ENCODE peak calls at places on chromosomes 3 and 15, in ten cellular contexts. S is pancreas, Q is IMR-90, F is AG04450, W is heart left ventricle, A is suprapubic skin, J is astrocyte, G is uterus, T is stomach, P is thoracic aorta. L is an unnamed sample.

GRCh38 chr15:57158589-57158988 is 217.7 kb upstream of the CGNL1 start:
- DNase-seq in Q (peak; percentile 48), W (peak; percentile 36), J (peak; percentile 52), G (no peak), S (no peak), T (no peak), P (no peak), F (no peak), A (no peak), L (no peak)

GRCh38 chr3:94132777-94133176 is 69.9 kb downstream of the NSUN3 start:
- DNase-seq in A (no peak), S (no peak), G (no peak), J (no peak), T (no peak), W (no peak), Q (no peak), F (no peak), P (no peak), L (no peak)

GRCh38 chr3:132055872-132056271 is 21.1 kb upstream of the CPNE4 start:
- DNase-seq in J (no peak), W (no peak), A (no peak), T (no peak), Q (no peak), F (no peak), P (no peak), S (no peak), G (no peak), L (no peak)

GRCh38 chr3:142000341-142000870 is 124.0 kb downstream of the ATP1B3 start:
- DNase-seq in A (no peak), Q (no peak), T (no peak), W (no peak), S (no peak), J (peak; percentile 39), F (no peak), P (no peak), G (no peak), L (no peak)

GRCh38 chr3:53074366-53074696 is 28.5 kb upstream of the SFMBT1 start:
- DNase-seq in A (peak; percentile 56), T (no peak), P (no peak), S (no peak), F (no peak), J (no peak), G (peak; percentile 11), W (no peak), Q (no peak), L (no peak)

GRCh38 chr3:184239710-184240109 is 9.1 kb downstream of the ALG3 start:
- DNase-seq in P (no peak), T (no peak), Q (no peak), J (no peak), W (no peak), A (no peak), F (no peak), S (no peak), G (no peak), L (no peak)

GRCh38 chr3:13141991-13142412 is 68.8 kb upstream of the IQSEC1 start:
- DNase-seq in T (no peak), P (no peak), G (no peak), S (no peak), A (peak; percentile 29), F (no peak), W (peak; percentile 45), J (peak; percentile 33), Q (peak; percentile 28), L (no peak)

GRCh38 chr15:75360391-75360790 is 8.0 kb downstream of the MAN2C1 start:
- DNase-seq in F (no peak), A (no peak), P (no peak), T (no peak), S (no peak), W (no peak), Q (no peak), J (no peak), G (no peak), L (no peak)

GRCh38 chr3:170520996-170521395 is 64.9 kb downstream of the SLC7A14 start:
- DNase-seq in P (no peak), F (no peak), J (peak; percentile 82), S (no peak), Q (peak; percentile 38), A (no peak), T (no peak), W (no peak), G (no peak), L (no peak)

GRCh38 chr3:170528731-170529130 is 57.1 kb downstream of the SLC7A14 start:
- DNase-seq in G (no peak), S (no peak), T (no peak), Q (no peak), A (no peak), F (no peak), W (no peak), P (no peak), J (no peak), L (no peak)

GRCh38 chr3:170523248-170523647 is 62.6 kb downstream of the SLC7A14 start:
- DNase-seq in G (no peak), Q (peak; percentile 59), T (no peak), S (no peak), P (no peak), J (peak; percentile 47), F (no peak), A (no peak), W (no peak), L (no peak)

GRCh38 chr3:170522171-170522570 is 63.7 kb downstream of the SLC7A14 start:
- DNase-seq in T (no peak), J (no peak), A (no peak), S (no peak), W (no peak), Q (peak; percentile 52), F (no peak), P (no peak), G (no peak), L (no peak)

DNA sequence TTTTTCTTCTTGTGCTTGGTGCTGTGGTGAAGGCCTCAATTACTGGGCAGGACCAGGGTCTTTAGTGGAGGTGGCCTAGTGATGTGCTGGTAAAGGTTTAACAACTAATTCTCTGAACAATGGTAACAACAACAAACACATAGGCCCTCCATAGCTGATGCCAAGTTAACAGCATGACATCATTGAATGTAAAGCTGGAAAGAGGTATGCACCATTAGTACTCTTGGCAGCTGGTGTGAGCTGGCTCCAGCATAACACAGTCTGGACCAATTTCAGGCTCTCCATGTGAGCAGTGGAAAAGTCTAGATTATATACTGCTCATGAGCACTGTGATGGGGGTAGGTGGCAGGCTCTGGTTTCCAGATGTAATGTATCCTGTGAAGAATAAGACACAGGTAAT is 61.8 kb downstream of the SLC7A14 start:
- DNase-seq in F (no peak), S (no peak), T (no peak), P (no peak), J (peak; percentile 15), G (no peak), Q (peak; percentile 61), A (no peak), W (no peak), L (no peak)
- H3K4me3 ChIP-seq in F (no peak overlapping the region), S (no peak overlapping the region), T (no peak overlapping the region), P (no peak overlapping the region), J (no peak overlapping the region), G (no peak overlapping the region), Q (no peak overlapping the region), A (no peak overlapping the region), W (no peak overlapping the region), L (no peak overlapping the region)

DNA sequence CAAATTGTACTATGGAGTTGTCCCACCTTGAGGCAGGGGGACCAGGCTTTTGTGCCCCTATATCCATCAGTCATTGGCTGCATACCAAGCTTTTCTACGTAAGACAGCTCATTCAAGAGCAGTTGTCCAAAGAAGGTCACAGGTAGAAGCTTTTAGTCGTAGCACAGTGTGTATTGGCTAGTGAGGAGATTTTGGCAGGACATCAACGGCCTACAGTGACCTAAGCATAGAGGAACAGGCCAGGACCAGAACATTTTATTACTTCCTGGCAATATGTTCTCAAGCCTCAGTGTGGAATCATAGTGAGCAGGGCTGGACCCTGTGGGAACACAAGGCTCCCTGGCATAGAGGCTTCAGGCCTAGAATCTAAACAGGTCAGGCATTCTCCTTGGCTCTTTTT is 105.4 kb upstream of the ANKRD28 start:
- DNase-seq in P (peak; percentile 68), A (no peak), J (no peak), G (peak; percentile 61), W (peak; percentile 67), F (no peak), T (peak; percentile 51), S (peak; percentile 70), Q (peak; percentile 19), L (peak; percentile 31)
- H3K9me3 ChIP-seq in P (no peaks in the 10 kb centered on the region), A (no peaks in the 10 kb centered on the region), J (no peaks in the 10 kb centered on the region), G (no peaks in the 10 kb centered on the region), W (no peaks in the 10 kb centered on the region), F (no peaks in the 10 kb centered on the region), T (no peaks in the 10 kb centered on the region), S (no peaks in the 10 kb centered on the region), Q (no peaks in the 10 kb centered on the region), L (no peaks in the 10 kb centered on the region)

DNA sequence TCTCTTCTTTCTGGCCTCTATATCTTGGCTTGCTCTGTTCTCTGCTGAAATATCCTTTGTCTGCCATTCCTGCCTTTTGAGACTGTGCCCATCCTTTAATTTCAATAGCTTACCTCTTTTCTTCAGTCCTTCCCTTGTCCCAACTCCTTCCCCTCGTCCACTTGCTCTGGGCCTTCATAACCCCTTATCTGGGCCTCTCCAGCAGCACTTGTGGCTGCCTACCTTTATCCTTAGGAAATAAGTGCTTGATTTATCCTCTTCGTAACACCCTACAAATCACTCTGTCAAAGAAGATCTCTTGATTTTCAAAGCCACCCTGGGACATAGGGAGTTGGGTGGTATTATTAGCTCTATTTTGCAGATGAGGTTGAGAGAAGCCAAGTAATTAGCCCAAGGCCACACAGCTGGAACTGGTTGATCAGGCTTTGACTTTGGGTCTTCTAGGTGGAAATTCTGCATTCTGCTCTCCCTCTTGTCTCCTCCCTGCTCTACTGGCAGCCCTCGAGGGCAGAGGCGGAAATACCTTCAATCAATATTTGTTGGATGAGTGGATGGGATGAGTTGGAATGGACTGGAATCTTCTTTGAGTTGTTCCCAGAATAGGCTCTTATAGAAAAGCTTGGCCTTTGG is 84.0 kb upstream of the TLE3 start:
- DNase-seq in T (no peak), Q (no peak), S (no peak), A (no peak), W (no peak), J (no peak), P (no peak), F (no peak), G (no peak), L (no peak)
- TF ChIP-seq CTCF in T (no peak), Q (no peak), S (no peak), A (no peak), W (no peak), J (no peak), P (no peak), F (no peak), G (no peak), L (no peak)

GRCh38 chr15:96415513-96416217 is 85.2 kb downstream of the NR2F2 start:
- DNase-seq in P (no peak), S (no peak), W (no peak), A (no peak), G (no peak), J (no peak), T (no peak), F (no peak), Q (no peak), L (no peak)

GRCh38 chr15:96417760-96418130 is 87.2 kb downstream of the NR2F2 start:
- DNase-seq in A (no peak), T (no peak), Q (no peak), G (no peak), F (no peak), S (no peak), J (no peak), P (no peak), W (no peak), L (no peak)

GRCh38 chr15:96414875-96415274 is 84.4 kb downstream of the NR2F2 start:
- DNase-seq in P (no peak), A (no peak), Q (no peak), G (no peak), S (no peak), W (no peak), J (no peak), F (no peak), T (no peak), L (no peak)

GRCh38 chr15:96416934-96417759 is 86.6 kb downstream of the NR2F2 start:
- DNase-seq in P (no peak), J (no peak), A (no peak), G (no peak), W (no peak), T (peak; percentile 60), F (no peak), S (no peak), Q (peak; percentile 4), L (no peak)

GRCh38 chr15:96416218-96416933 is 85.9 kb downstream of the NR2F2 start:
- DNase-seq in Q (no peak), F (no peak), T (peak; percentile 38), P (no peak), S (no peak), J (no peak), G (no peak), A (no peak), W (peak; percentile 25), L (no peak)
- H3K4me3 ChIP-seq in Q (no peak overlapping the region), F (peak overlapping the region; percentile 31), T (peak overlapping the region; percentile 52), P (peak overlapping the region; percentile 53), S (no peak overlapping the region), J (peak overlapping the region; percentile 43), G (peak overlapping the region; percentile 8), A (peak overlapping the region; percentile 45), W (peak overlapping the region; percentile 43), L (peak overlapping the region; percentile 42)